ENCODE peak calls at places on chromosomes 5 and 9, in ten cellular contexts. One of them, this sample, is unnamed. For H3K9me3, the result is how much of the 10 kb centered on the place peaks cover.

GRCh38 chr5:25713259-25713658 is 1068.5 kb upstream of the CDH10 start:
- DNase-seq in Panc1: no peak
- DNase-seq in Peyer's patch: no peak
- DNase-seq in PC-3: peak
- DNase-seq in tibial artery: no peak
- DNase-seq in kidney: peak
- DNase-seq in mucosa of descending colon: no peak
- DNase-seq in MM.1S: peak
- DNase-seq in suprapubic skin: no peak
- DNase-seq in endothelial cell of umbilical vein: no peak
- DNase-seq in this sample: no peak

GRCh38 chr5:122954719-122955118 is 81.8 kb downstream of the PPIC start:
- DNase-seq in Panc1: no peak
- DNase-seq in Peyer's patch: no peak
- DNase-seq in PC-3: no peak
- DNase-seq in tibial artery: no peak
- DNase-seq in kidney: no peak
- DNase-seq in mucosa of descending colon: no peak
- DNase-seq in MM.1S: no peak
- DNase-seq in suprapubic skin: no peak
- DNase-seq in endothelial cell of umbilical vein: no peak
- DNase-seq in this sample: no peak

GRCh38 chr9:78030553-78031270 is 899 bp downstream of the GNAQ start:
- DNase-seq in Panc1: no peak
- DNase-seq in Peyer's patch: peak
- DNase-seq in PC-3: no peak
- DNase-seq in tibial artery: peak
- DNase-seq in kidney: peak
- DNase-seq in mucosa of descending colon: peak
- DNase-seq in MM.1S: peak
- DNase-seq in suprapubic skin: peak
- DNase-seq in endothelial cell of umbilical vein: peak
- DNase-seq in this sample: no peak

GRCh38 chr5:40676643-40677333 is 2.9 kb upstream of the PTGER4 start:
- DNase-seq in Panc1: no peak
- DNase-seq in Peyer's patch: no peak
- DNase-seq in PC-3: peak
- DNase-seq in tibial artery: peak
- DNase-seq in kidney: no peak
- DNase-seq in mucosa of descending colon: no peak
- DNase-seq in MM.1S: no peak
- DNase-seq in suprapubic skin: no peak
- DNase-seq in endothelial cell of umbilical vein: peak
- DNase-seq in this sample: peak

GRCh38 chr9:87816041-87816440 is 66.6 kb upstream of the SPATA31E1 start:
- DNase-seq in Panc1: no peak
- DNase-seq in Peyer's patch: no peak
- DNase-seq in PC-3: no peak
- DNase-seq in tibial artery: peak
- DNase-seq in kidney: no peak
- DNase-seq in mucosa of descending colon: peak
- DNase-seq in MM.1S: no peak
- DNase-seq in suprapubic skin: no peak
- DNase-seq in endothelial cell of umbilical vein: peak
- DNase-seq in this sample: no peak

GRCh38 chr5:173703466-173703865 is 87.0 kb upstream of the BOD1 start:
- DNase-seq in Panc1: no peak
- DNase-seq in Peyer's patch: no peak
- DNase-seq in PC-3: no peak
- DNase-seq in tibial artery: no peak
- DNase-seq in kidney: no peak
- DNase-seq in mucosa of descending colon: no peak
- DNase-seq in MM.1S: no peak
- DNase-seq in suprapubic skin: no peak
- DNase-seq in endothelial cell of umbilical vein: no peak
- DNase-seq in this sample: no peak

GRCh38 chr5:149324639-149325038 is 20.7 kb upstream of the GRPEL2 start:
- DNase-seq in Panc1: no peak
- DNase-seq in Peyer's patch: no peak
- DNase-seq in PC-3: no peak
- DNase-seq in tibial artery: no peak
- DNase-seq in kidney: no peak
- DNase-seq in mucosa of descending colon: no peak
- DNase-seq in MM.1S: no peak
- DNase-seq in suprapubic skin: no peak
- DNase-seq in endothelial cell of umbilical vein: no peak
- DNase-seq in this sample: no peak

GRCh38 chr9:79408200-79408599 is 163.6 kb upstream of the TLE4 start:
- DNase-seq in Panc1: no peak
- DNase-seq in Peyer's patch: no peak
- DNase-seq in PC-3: no peak
- DNase-seq in tibial artery: no peak
- DNase-seq in kidney: no peak
- DNase-seq in mucosa of descending colon: no peak
- DNase-seq in MM.1S: no peak
- DNase-seq in suprapubic skin: no peak
- DNase-seq in endothelial cell of umbilical vein: no peak
- DNase-seq in this sample: no peak

GRCh38 chr5:4048398-4048797 is 452.8 kb downstream of the IRX1 start:
- DNase-seq in Panc1: no peak
- DNase-seq in Peyer's patch: no peak
- DNase-seq in PC-3: no peak
- DNase-seq in tibial artery: no peak
- DNase-seq in kidney: no peak
- DNase-seq in mucosa of descending colon: no peak
- DNase-seq in MM.1S: no peak
- DNase-seq in suprapubic skin: no peak
- DNase-seq in endothelial cell of umbilical vein: no peak
- DNase-seq in this sample: no peak

GRCh38 chr5:4042311-4042710 is 446.7 kb downstream of the IRX1 start:
- DNase-seq in Panc1: no peak
- DNase-seq in Peyer's patch: no peak
- DNase-seq in PC-3: no peak
- DNase-seq in tibial artery: no peak
- DNase-seq in kidney: no peak
- DNase-seq in mucosa of descending colon: no peak
- DNase-seq in MM.1S: no peak
- DNase-seq in suprapubic skin: no peak
- DNase-seq in endothelial cell of umbilical vein: no peak
- DNase-seq in this sample: no peak

GRCh38 chr5:4043135-4043534 is 447.5 kb downstream of the IRX1 start:
- DNase-seq in Panc1: no peak
- DNase-seq in Peyer's patch: no peak
- DNase-seq in PC-3: no peak
- DNase-seq in tibial artery: no peak
- DNase-seq in kidney: no peak
- DNase-seq in mucosa of descending colon: no peak
- DNase-seq in MM.1S: no peak
- DNase-seq in suprapubic skin: no peak
- DNase-seq in endothelial cell of umbilical vein: no peak
- DNase-seq in this sample: no peak

GRCh38 chr5:4050203-4050602 is 454.6 kb downstream of the IRX1 start:
- DNase-seq in Panc1: no peak
- DNase-seq in Peyer's patch: no peak
- DNase-seq in PC-3: no peak
- DNase-seq in tibial artery: no peak
- DNase-seq in kidney: no peak
- DNase-seq in mucosa of descending colon: no peak
- DNase-seq in MM.1S: peak
- DNase-seq in suprapubic skin: no peak
- DNase-seq in endothelial cell of umbilical vein: no peak
- DNase-seq in this sample: no peak

DNA sequence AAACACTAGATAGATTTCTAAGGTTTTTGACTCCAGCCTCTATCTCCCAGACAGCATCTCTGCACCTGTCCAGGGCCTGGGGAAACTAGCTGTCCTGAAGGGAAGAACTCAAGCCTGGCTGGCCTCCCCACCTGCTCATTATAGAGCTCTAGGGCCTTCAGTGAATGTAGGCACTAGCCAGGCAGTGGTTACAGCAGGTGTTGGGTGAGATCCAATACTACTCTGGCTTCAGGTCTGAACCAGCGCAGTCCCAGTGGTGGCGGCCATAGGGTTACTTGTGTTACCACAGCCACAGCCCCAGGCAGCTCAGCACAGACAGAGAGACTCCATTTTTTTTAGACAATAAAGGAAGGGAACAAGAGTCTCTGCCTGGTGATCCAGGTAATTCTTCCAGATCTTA is 449.2 kb downstream of the IRX1 start:
- DNase-seq in Panc1: no peak
- DNase-seq in Peyer's patch: no peak
- DNase-seq in PC-3: no peak
- DNase-seq in tibial artery: no peak
- DNase-seq in kidney: no peak
- DNase-seq in mucosa of descending colon: no peak
- DNase-seq in MM.1S: no peak
- DNase-seq in suprapubic skin: no peak
- DNase-seq in endothelial cell of umbilical vein: no peak
- DNase-seq in this sample: no peak
- H3K9me3 ChIP-seq in Panc1: under half
- H3K9me3 ChIP-seq in Peyer's patch: under half
- H3K9me3 ChIP-seq in PC-3: under half
- H3K9me3 ChIP-seq in tibial artery: under half
- H3K9me3 ChIP-seq in kidney: under half
- H3K9me3 ChIP-seq in mucosa of descending colon: under half
- H3K9me3 ChIP-seq in MM.1S: under half
- H3K9me3 ChIP-seq in suprapubic skin: under half
- H3K9me3 ChIP-seq in endothelial cell of umbilical vein: under half
- H3K9me3 ChIP-seq in this sample: under half

GRCh38 chr5:153209687-153210086 is 280.8 kb upstream of the GRIA1 start:
- DNase-seq in Panc1: no peak
- DNase-seq in Peyer's patch: no peak
- DNase-seq in PC-3: no peak
- DNase-seq in tibial artery: no peak
- DNase-seq in kidney: no peak
- DNase-seq in mucosa of descending colon: no peak
- DNase-seq in MM.1S: no peak
- DNase-seq in suprapubic skin: no peak
- DNase-seq in endothelial cell of umbilical vein: no peak
- DNase-seq in this sample: no peak

GRCh38 chr5:153211052-153211451 is 279.4 kb upstream of the GRIA1 start:
- DNase-seq in Panc1: no peak
- DNase-seq in Peyer's patch: no peak
- DNase-seq in PC-3: no peak
- DNase-seq in tibial artery: no peak
- DNase-seq in kidney: no peak
- DNase-seq in mucosa of descending colon: no peak
- DNase-seq in MM.1S: no peak
- DNase-seq in suprapubic skin: no peak
- DNase-seq in endothelial cell of umbilical vein: no peak
- DNase-seq in this sample: no peak

GRCh38 chr5:153209016-153209415 is 281.5 kb upstream of the GRIA1 start:
- DNase-seq in Panc1: no peak
- DNase-seq in Peyer's patch: no peak
- DNase-seq in PC-3: no peak
- DNase-seq in tibial artery: no peak
- DNase-seq in kidney: no peak
- DNase-seq in mucosa of descending colon: no peak
- DNase-seq in MM.1S: no peak
- DNase-seq in suprapubic skin: no peak
- DNase-seq in endothelial cell of umbilical vein: no peak
- DNase-seq in this sample: no peak

GRCh38 chr5:153212471-153212870 is 278.0 kb upstream of the GRIA1 start:
- DNase-seq in Panc1: no peak
- DNase-seq in Peyer's patch: no peak
- DNase-seq in PC-3: no peak
- DNase-seq in tibial artery: no peak
- DNase-seq in kidney: no peak
- DNase-seq in mucosa of descending colon: no peak
- DNase-seq in MM.1S: no peak
- DNase-seq in suprapubic skin: no peak
- DNase-seq in endothelial cell of umbilical vein: no peak
- DNase-seq in this sample: no peak
- H3K9me3 ChIP-seq in Panc1: under half
- H3K9me3 ChIP-seq in Peyer's patch: under half
- H3K9me3 ChIP-seq in PC-3: under half
- H3K9me3 ChIP-seq in tibial artery: under half
- H3K9me3 ChIP-seq in kidney: under half
- H3K9me3 ChIP-seq in mucosa of descending colon: under half
- H3K9me3 ChIP-seq in MM.1S: under half
- H3K9me3 ChIP-seq in suprapubic skin: under half
- H3K9me3 ChIP-seq in endothelial cell of umbilical vein: under half
- H3K9me3 ChIP-seq in this sample: under half

GRCh38 chr9:24657387-24657786 is 111.7 kb upstream of the IZUMO3 start:
- DNase-seq in Panc1: no peak
- DNase-seq in Peyer's patch: no peak
- DNase-seq in PC-3: no peak
- DNase-seq in tibial artery: no peak
- DNase-seq in kidney: no peak
- DNase-seq in mucosa of descending colon: no peak
- DNase-seq in MM.1S: no peak
- DNase-seq in suprapubic skin: no peak
- DNase-seq in endothelial cell of umbilical vein: no peak
- DNase-seq in this sample: no peak

DNA sequence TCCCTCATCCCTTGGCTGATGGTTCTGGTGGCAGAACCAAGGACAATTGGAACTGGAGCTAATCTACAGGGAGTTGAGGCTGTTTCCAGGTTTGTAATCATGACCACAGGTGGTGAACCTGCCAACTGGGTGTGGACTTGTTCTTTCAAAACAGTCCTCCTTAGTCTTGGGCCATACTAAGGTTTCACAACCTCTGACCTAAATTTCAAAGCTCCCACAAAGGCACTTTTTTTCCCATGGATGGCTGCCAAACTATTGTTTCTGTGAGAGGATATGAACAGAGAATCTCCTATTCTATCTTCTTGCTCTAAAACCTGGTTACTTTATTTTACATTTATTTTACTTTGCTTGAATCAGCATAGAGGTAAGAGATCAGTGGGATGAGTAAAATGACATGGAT is 106.5 kb upstream of the IZUMO3 start:
- DNase-seq in Panc1: no peak
- DNase-seq in Peyer's patch: no peak
- DNase-seq in PC-3: no peak
- DNase-seq in tibial artery: no peak
- DNase-seq in kidney: no peak
- DNase-seq in mucosa of descending colon: no peak
- DNase-seq in MM.1S: no peak
- DNase-seq in suprapubic skin: no peak
- DNase-seq in endothelial cell of umbilical vein: no peak
- DNase-seq in this sample: no peak
- H3K9me3 ChIP-seq in Panc1: under half
- H3K9me3 ChIP-seq in Peyer's patch: under half
- H3K9me3 ChIP-seq in PC-3: under half
- H3K9me3 ChIP-seq in tibial artery: under half
- H3K9me3 ChIP-seq in kidney: under half
- H3K9me3 ChIP-seq in mucosa of descending colon: under half
- H3K9me3 ChIP-seq in MM.1S: under half
- H3K9me3 ChIP-seq in suprapubic skin: under half
- H3K9me3 ChIP-seq in endothelial cell of umbilical vein: under half
- H3K9me3 ChIP-seq in this sample: under half

GRCh38 chr5:180850434-180851078 is 10.5 kb downstream of the ZFP62 start:
- DNase-seq in Panc1: no peak
- DNase-seq in Peyer's patch: no peak
- DNase-seq in PC-3: no peak
- DNase-seq in tibial artery: no peak
- DNase-seq in kidney: no peak
- DNase-seq in mucosa of descending colon: no peak
- DNase-seq in MM.1S: no peak
- DNase-seq in suprapubic skin: no peak
- DNase-seq in endothelial cell of umbilical vein: no peak
- DNase-seq in this sample: no peak

GRCh38 chr5:180853522-180853921 is 7.6 kb downstream of the ZFP62 start:
- DNase-seq in Panc1: no peak
- DNase-seq in Peyer's patch: no peak
- DNase-seq in PC-3: no peak
- DNase-seq in tibial artery: no peak
- DNase-seq in kidney: no peak
- DNase-seq in mucosa of descending colon: no peak
- DNase-seq in MM.1S: no peak
- DNase-seq in suprapubic skin: no peak
- DNase-seq in endothelial cell of umbilical vein: no peak
- DNase-seq in this sample: no peak

GRCh38 chr5:180853121-180853520 is 8.0 kb downstream of the ZFP62 start:
- DNase-seq in Panc1: no peak
- DNase-seq in Peyer's patch: no peak
- DNase-seq in PC-3: no peak
- DNase-seq in tibial artery: no peak
- DNase-seq in kidney: no peak
- DNase-seq in mucosa of descending colon: no peak
- DNase-seq in MM.1S: no peak
- DNase-seq in suprapubic skin: no peak
- DNase-seq in endothelial cell of umbilical vein: peak
- DNase-seq in this sample: no peak

GRCh38 chr5:180849827-180850226 is 11.2 kb downstream of the ZFP62 start:
- DNase-seq in Panc1: no peak
- DNase-seq in Peyer's patch: no peak
- DNase-seq in PC-3: no peak
- DNase-seq in tibial artery: no peak
- DNase-seq in kidney: no peak
- DNase-seq in mucosa of descending colon: no peak
- DNase-seq in MM.1S: no peak
- DNase-seq in suprapubic skin: no peak
- DNase-seq in endothelial cell of umbilical vein: no peak
- DNase-seq in this sample: no peak

DNA sequence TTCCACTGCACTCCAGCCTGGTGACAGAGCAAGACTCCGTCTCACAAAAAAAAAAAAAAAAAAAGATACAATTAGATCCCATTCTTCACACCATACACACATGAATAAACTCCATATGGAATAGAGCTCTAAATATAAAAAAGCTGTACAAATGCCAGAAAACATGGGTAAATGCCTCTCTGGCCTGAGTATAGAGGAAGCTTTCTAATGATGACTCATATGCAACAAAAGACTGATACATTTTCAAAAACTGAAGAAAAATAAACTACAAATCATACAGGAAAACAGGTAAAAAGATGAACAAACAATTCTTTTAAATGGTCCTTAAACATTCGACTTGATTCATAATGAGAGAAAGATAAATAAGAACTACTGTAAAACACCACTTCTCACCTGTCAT is 8.6 kb downstream of the ZFP62 start:
- DNase-seq in Panc1: no peak
- DNase-seq in Peyer's patch: no peak
- DNase-seq in PC-3: peak
- DNase-seq in tibial artery: no peak
- DNase-seq in kidney: no peak
- DNase-seq in mucosa of descending colon: no peak
- DNase-seq in MM.1S: no peak
- DNase-seq in suprapubic skin: no peak
- DNase-seq in endothelial cell of umbilical vein: peak
- DNase-seq in this sample: no peak
- H3K9me3 ChIP-seq in Panc1: half or more
- H3K9me3 ChIP-seq in Peyer's patch: under half
- H3K9me3 ChIP-seq in PC-3: under half
- H3K9me3 ChIP-seq in tibial artery: under half
- H3K9me3 ChIP-seq in kidney: under half
- H3K9me3 ChIP-seq in mucosa of descending colon: under half
- H3K9me3 ChIP-seq in MM.1S: under half
- H3K9me3 ChIP-seq in suprapubic skin: under half
- H3K9me3 ChIP-seq in endothelial cell of umbilical vein: under half
- H3K9me3 ChIP-seq in this sample: under half

This sample was measured in RWPE2.